ENCODE peak calls at places on chromosome 3, in four cellular contexts. Y is lower leg skin, T is cardiac fibroblast, B is bronchial epithelial cell. N is an unnamed sample.

GRCh38 chr3:46463120-46463867 is 1.4 kb downstream of the LTF start:
- DNase-seq in B (no peak), Y (peak; percentile 83), T (no peak), N (no peak)

GRCh38 chr3:131353946-131354345 is 27.6 kb upstream of the NUDT16 start:
- DNase-seq in T (no peak), B (no peak), Y (no peak), N (no peak)

GRCh38 chr3:62718515-62719320 is 156.5 kb downstream of the CADPS start:
- DNase-seq in T (no peak), B (peak; percentile 96), Y (no peak), N (no peak)

GRCh38 chr3:141430326-141430725 is 56.5 kb upstream of the RASA2 start:
- DNase-seq in T (no peak), B (no peak), Y (no peak), N (no peak)

GRCh38 chr3:119600732-119601131 is 3.0 kb downstream of the PLA1A start:
- DNase-seq in B (no peak), Y (no peak), T (no peak), N (no peak)

GRCh38 chr3:133124511-133124910 is 86.3 kb downstream of the TMEM108 start:
- DNase-seq in Y (no peak), B (no peak), T (peak; percentile 22), N (no peak)

GRCh38 chr3:128484404-128485282 is 8.4 kb downstream of the GATA2 start:
- DNase-seq in T (no peak), Y (no peak), B (no peak), N (peak; percentile 62)

GRCh38 chr3:76735153-76735552 is 304.7 kb upstream of the ROBO2 start:
- DNase-seq in B (peak; percentile 62), Y (no peak), T (no peak), N (no peak)

GRCh38 chr3:139505829-139506386 is 29.6 kb upstream of the RBP2 start:
- DNase-seq in T (no peak), B (no peak), Y (peak; percentile 20), N (no peak)

GRCh38 chr3:118932822-118933558 is 101.7 kb downstream of the IGSF11 start:
- DNase-seq in B (no peak), Y (no peak), T (no peak), N (peak; percentile 1)

GRCh38 chr3:171461087-171461917 is 1.1 kb upstream of the TNIK start:
- DNase-seq in B (peak; percentile 59), Y (no peak), T (peak; percentile 59), N (no peak)

GRCh38 chr3:86814918-86815655 is 175.9 kb downstream of the VGLL3 start:
- DNase-seq in Y (no peak), T (peak; percentile 15), B (no peak), N (peak; percentile 59)

GRCh38 chr3:13644341-13645082 is 95.6 kb downstream of the FBLN2 start:
- DNase-seq in Y (no peak), T (peak; percentile 21), B (peak; percentile 38), N (peak; percentile 16)

DNA sequence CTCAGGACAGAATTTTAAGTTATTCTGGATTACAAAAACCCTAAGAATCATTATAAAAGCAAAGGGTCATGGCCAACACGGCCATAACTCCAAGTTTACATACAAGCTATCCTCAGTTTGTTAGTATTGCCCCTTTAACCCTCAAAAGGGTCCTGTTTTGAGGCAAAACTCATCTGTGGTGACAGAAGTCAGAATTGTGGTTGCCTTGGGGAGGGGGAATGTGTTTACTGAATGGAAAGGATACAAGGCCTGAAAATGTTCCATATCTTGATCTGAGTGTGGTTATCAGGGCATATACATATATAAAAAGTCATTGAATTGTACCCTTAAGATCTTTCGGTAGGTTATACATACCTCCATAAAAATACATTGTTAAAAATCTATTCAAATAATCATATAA is 2.1 kb downstream of the SFMBT1 start:
- DNase-seq in B (no peak), Y (no peak), T (no peak), N (no peak)
- H3K4me3 ChIP-seq in B (no peak overlapping the region), Y (no peak overlapping the region), T (no peak overlapping the region), N (no peak overlapping the region)

GRCh38 chr3:50345586-50345985 is at the start of gene ZMYND10:
- DNase-seq in B (peak; percentile 37), Y (peak; percentile 95), T (peak; percentile 64), N (peak; percentile 67)
- H3K4me3 ChIP-seq in B (peak within 1 kb of the TSS; percentile 28), Y (no peak within 1 kb of the TSS), T (peak within 1 kb of the TSS; percentile 52), N (peak within 1 kb of the TSS; percentile 76)

GRCh38 chr3:50134367-50134766 is 20.8 kb upstream of the SEMA3F start:
- DNase-seq in B (no peak), T (no peak), Y (no peak), N (no peak)
- H3K4me3 ChIP-seq in B (no peak overlapping the region), T (no peak overlapping the region), Y (no peak overlapping the region), N (no peak overlapping the region)

DNA sequence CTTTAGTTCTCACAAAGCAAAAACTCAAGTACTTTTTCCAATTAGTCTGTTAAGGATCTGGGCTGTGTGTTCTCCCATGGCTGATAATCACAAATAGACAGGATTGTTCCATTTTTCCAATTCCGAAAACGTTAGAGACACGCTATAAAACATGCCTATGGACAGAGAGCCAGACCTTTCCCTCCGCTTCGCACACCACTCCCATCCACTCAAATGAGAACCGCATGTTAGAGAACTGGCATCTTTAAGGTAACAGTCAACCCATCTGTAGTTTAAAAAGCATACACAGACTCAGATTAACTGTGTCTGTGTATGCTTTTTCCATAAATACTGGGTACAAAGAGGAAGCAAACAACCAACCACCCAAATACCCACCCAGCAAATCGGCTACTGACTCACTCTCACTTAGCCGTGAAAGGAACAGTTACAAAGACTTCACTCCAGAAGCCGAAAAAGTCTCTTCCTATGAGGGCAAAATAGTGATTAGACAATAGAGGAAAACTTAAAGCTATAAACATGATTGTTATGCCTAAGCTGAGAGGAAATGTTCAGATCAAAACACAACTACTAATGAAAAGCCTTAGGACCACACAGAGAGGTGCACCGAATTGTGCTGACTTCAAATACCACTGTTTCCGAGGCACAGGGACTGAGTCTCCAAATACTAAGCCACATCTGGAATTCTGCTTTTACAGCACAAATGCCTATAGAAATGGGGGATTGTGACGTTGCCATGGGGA is 36.1 kb downstream of the IL17RD start:
- DNase-seq in Y (no peak), B (no peak), T (no peak), N (peak; percentile 54)
- H3K4me3 ChIP-seq in Y (no peak overlapping the region), B (no peak overlapping the region), T (no peak overlapping the region), N (peak overlapping the region; percentile 59)

DNA sequence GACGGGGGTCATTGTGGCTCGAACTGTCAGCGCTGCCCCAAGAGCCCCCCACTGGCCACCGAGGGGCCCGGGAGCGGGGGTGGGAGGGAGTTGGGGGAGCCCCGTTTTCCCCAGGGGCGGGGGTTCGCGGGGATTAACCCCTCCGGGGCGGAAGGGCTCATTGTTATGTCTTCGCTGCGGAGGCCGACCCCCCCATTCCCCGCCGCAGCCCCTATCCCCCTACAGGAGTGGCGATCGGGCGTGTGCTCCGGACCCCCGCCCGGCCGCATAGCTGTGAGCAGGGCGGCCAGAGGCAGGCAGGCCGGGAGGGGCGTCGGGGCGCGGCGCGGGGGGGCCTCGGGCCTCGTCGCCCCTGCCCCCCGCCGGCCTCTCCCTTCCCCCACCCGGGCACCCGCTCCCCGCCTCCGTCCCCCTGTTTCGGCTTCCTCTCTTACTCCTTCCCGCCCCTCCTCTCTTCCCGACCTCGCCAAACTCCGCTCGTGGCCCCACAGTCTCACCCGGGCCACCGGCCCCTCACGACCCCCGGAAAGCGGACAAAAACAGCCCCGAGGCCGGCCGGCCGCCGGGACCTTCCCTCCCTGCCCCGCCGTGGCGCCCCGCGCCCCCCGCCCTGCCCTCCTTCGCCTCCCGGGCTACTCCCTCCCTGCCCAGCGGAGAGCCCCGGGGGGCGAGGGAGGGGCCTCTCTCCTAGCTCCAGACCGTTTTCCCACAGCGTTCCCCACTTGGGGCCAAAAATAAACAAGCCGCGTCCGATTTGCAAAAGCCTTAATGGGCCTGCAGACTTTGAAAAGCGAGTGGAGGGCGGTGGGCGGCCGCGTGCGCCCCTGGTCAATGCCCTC is 786 bp downstream of the UBE2E1 start:
- DNase-seq in B (no peak), Y (peak; percentile 85), T (peak; percentile 29), N (peak; percentile 64)
- H3K4me3 ChIP-seq in B (peak overlapping the region; percentile 73), Y (peak overlapping the region; percentile 79), T (peak overlapping the region; percentile 76), N (peak overlapping the region; percentile 89)

DNA sequence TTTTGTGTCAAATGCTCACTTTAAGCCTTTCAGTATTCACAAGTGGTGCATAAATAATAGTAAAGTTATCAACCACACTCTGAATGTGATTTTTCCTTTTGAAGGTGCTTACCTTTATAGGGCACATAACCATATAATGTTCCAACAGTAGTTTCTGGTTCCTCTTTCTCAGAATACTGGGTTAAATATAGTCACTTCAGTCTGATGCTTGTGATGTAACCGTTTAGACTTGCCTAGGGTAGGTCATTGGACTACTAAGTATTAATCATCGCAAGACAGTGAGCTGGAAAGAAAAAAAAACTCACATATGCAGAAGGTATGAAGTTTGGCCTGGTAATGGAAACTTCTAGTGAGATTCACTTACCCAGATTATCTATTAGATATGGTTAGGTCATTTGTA is 1.9 kb downstream of the KBTBD8 start:
- DNase-seq in Y (no peak), T (peak; percentile 28), B (peak; percentile 94), N (no peak)
- H3K4me3 ChIP-seq in Y (no peak overlapping the region), T (no peak overlapping the region), B (no peak overlapping the region), N (no peak overlapping the region)

N was measured in adipocyte.